ENCODE peak calls at places on chromosome 4, in ten cellular contexts. R is HL-60, J is hepatocyte, I is GM23338, S is fibroblast of mammary gland, Z is pancreas, Q is AG10803, B is fibroblast of the aortic adventitia, P is MM.1S, W is neural crest cell. V is an unnamed sample.

GRCh38 chr4:64360664-64361398 is 48.4 kb downstream of the TECRL start:
- DNase-seq in R (no peak), J (no peak), I (no peak), S (no peak), Z (no peak), Q (no peak), B (no peak), P (no peak), W (no peak), V (no peak)

GRCh38 chr4:56307423-56307822 is 79.9 kb downstream of the AASDH start:
- DNase-seq in R (no peak), J (no peak), I (no peak), S (peak; percentile 11), Z (no peak), Q (no peak), B (no peak), P (no peak), W (no peak), V (peak; percentile 36)

GRCh38 chr4:2256156-2256731 is 5.7 kb downstream of the MXD4 start:
- DNase-seq in R (no peak), J (no peak), I (no peak), S (no peak), Z (peak; percentile 79), Q (no peak), B (no peak), P (no peak), W (no peak), V (no peak)

GRCh38 chr4:55635282-55635681 is 816 bp downstream of the NMU start:
- DNase-seq in R (no peak), J (no peak), I (peak; percentile 37), S (no peak), Z (no peak), Q (no peak), B (no peak), P (no peak), W (no peak), V (no peak)

GRCh38 chr4:184028571-184028996 is 123.5 kb downstream of the STOX2 start:
- DNase-seq in R (peak; percentile 56), J (no peak), I (no peak), S (no peak), Z (no peak), Q (no peak), B (no peak), P (peak; percentile 8), W (no peak), V (no peak)

GRCh38 chr4:169286562-169287301 is 16.0 kb upstream of the SH3RF1 start:
- DNase-seq in R (peak; percentile 75), J (no peak), I (peak; percentile 52), S (peak; percentile 29), Z (no peak), Q (peak; percentile 43), B (no peak), P (no peak), W (no peak), V (no peak)

GRCh38 chr4:99029852-99030251 is 34.3 kb downstream of the METAP1 start:
- DNase-seq in R (no peak), J (no peak), I (no peak), S (no peak), Z (no peak), Q (no peak), B (no peak), P (no peak), W (no peak), V (no peak)

GRCh38 chr4:79848329-79848728 is 224.7 kb downstream of the ANTXR2 start:
- DNase-seq in R (no peak), J (no peak), I (no peak), S (peak; percentile 24), Z (no peak), Q (no peak), B (no peak), P (no peak), W (no peak), V (no peak)

GRCh38 chr4:105544517-105544916 is 7.9 kb upstream of the ARHGEF38 start:
- DNase-seq in R (no peak), J (no peak), I (no peak), S (peak; percentile 4), Z (no peak), Q (no peak), B (no peak), P (no peak), W (no peak), V (no peak)

GRCh38 chr4:85995361-85995760 is 364.5 kb downstream of the MAPK10 start:
- DNase-seq in R (no peak), J (no peak), I (no peak), S (no peak), Z (no peak), Q (no peak), B (no peak), P (no peak), W (no peak), V (no peak)

GRCh38 chr4:159232465-159233106 is 129.7 kb downstream of the RAPGEF2 start:
- DNase-seq in R (no peak), J (no peak), I (peak; percentile 60), S (no peak), Z (no peak), Q (no peak), B (no peak), P (no peak), W (no peak), V (no peak)

GRCh38 chr4:155604718-155605601 is 61.7 kb upstream of the GUCY1A1 start:
- DNase-seq in R (no peak), J (no peak), I (no peak), S (peak; percentile 95), Z (no peak), Q (peak; percentile 93), B (peak; percentile 84), P (no peak), W (no peak), V (peak; percentile 78)

GRCh38 chr4:61309616-61310015 is 109.5 kb downstream of the ADGRL3 start:
- DNase-seq in R (no peak), J (no peak), I (no peak), S (no peak), Z (no peak), Q (no peak), B (no peak), P (no peak), W (no peak), V (no peak)

GRCh38 chr4:185213341-185213740 is 3.9 kb downstream of the SNX25 start:
- DNase-seq in R (no peak), J (no peak), I (no peak), S (no peak), Z (no peak), Q (no peak), B (no peak), P (no peak), W (no peak), V (no peak)

GRCh38 chr4:8113611-8114343 is 44.8 kb downstream of the ABLIM2 start:
- DNase-seq in R (no peak), J (no peak), I (no peak), S (no peak), Z (peak; percentile 61), Q (no peak), B (no peak), P (no peak), W (no peak), V (no peak)

DNA sequence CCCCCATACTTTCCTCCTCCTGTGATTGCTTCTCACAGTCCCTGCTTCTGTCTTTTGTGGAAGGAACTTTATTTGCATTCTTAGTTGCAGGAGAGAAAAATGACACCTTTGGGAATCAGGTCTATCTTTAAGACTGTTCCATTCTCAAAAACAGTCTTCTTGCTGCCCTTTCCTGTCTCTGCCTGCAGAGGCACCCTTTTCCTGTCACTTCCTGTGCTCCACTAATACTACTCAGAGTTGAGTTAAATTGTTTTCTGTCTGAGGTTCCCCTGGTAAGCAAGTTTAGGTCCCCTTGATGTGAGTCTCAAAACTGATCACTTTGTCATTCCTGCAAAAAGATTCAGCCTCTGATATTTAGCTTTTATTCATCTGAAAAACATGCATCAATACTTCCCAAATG is 208.8 kb upstream of the CLNK start:
- DNase-seq in R (no peak), J (peak; percentile 11), I (peak; percentile 51), S (no peak), Z (no peak), Q (no peak), B (peak; percentile 9), P (no peak), W (no peak), V (no peak)
- TF ChIP-seq CTCF in R (peak; percentile 26), J (peak; percentile 39), I (peak; percentile 68), S (peak; percentile 30), Z (no peak), Q (peak; percentile 11), B (peak; percentile 54), P (peak; percentile 38), W (peak; percentile 56), V (no peak)

GRCh38 chr4:93409035-93409434 is 419.5 kb upstream of the ATOH1 start:
- DNase-seq in R (no peak), J (no peak), I (peak; percentile 84), S (no peak), Z (no peak), Q (no peak), B (no peak), P (no peak), W (no peak), V (no peak)
- TF ChIP-seq CTCF in R (no peak), J (no peak), I (no peak), S (no peak), Z (no peak), Q (no peak), B (no peak), P (no peak), W (no peak), V (no peak)

DNA sequence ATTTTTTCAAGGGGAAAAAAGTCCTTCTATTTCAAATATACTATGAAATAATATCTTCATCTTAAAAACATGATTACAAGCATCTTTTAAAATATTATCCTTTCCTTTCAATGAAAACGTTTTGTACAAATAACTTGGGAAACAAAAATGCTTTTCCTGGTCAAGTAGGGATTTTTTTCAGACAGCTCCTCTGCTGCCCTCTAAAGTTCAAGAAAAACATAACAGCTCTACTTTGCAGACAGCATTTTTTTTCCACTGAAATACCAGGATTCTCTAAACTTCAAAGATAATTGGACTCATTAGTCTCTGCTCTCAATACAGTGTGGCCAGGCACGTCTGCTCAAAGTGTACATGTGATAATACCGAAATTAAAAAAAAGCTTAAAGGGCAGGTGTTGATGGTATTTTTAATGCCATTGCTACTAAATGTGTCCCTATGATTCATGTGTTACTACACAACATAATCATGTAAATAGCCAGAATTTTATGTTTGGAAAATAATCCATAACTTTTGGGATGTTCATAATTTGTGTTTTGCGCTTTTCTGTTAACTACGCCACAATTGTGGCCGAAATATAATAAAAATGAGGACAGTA is 479.0 kb downstream of the KCNIP4 start:
- DNase-seq in R (no peak), J (peak; percentile 34), I (peak; percentile 51), S (peak; percentile 30), Z (no peak), Q (peak; percentile 6), B (peak; percentile 13), P (peak; percentile 9), W (no peak), V (peak; percentile 10)
- TF ChIP-seq CTCF in R (peak; percentile 20), J (peak; percentile 72), I (peak; percentile 59), S (peak; percentile 60), Z (peak; percentile 25), Q (peak; percentile 60), B (peak; percentile 48), P (peak; percentile 59), W (peak; percentile 80), V (peak; percentile 76)

DNA sequence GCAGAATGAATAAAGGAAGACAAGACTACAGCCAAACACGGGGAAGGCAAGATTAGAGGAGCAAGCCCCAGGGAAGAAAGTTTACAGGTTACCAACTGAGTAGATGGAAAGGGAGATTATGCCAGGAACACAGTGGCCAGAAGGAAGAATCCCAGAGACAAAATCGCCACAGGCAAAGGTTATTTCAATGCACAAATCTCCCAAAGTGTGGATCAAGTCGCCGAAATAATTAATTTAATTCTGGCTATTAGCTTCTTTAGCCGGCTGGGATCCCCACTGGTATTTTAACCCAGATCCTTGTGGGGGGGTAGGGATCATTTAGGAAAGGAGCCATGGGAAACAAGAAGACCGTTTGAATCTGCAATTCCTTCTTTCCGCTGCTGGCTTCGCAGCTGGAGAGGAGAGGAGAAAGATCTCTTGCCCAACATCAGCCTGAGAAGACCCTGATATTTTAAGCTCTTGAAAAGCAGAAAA is 171.0 kb downstream of the DHX15 start:
- DNase-seq in R (no peak), J (no peak), I (peak; percentile 68), S (no peak), Z (no peak), Q (no peak), B (no peak), P (no peak), W (no peak), V (no peak)
- TF ChIP-seq CTCF in R (no peak), J (no peak), I (no peak), S (no peak), Z (no peak), Q (no peak), B (no peak), P (no peak), W (no peak), V (no peak)